ENCODE peak calls at places on chromosomes 1 and 21, in seven cellular contexts. I, Q, W, E, T, P and N are unnamed samples.
A peak's percentile ranks its signal among the peaks of the same experiment; 100 is the strongest.

GRCh38 chr1:111598534-111598933 is 21.1 kb upstream of the RAP1A start:
- DNase-seq in P (no peak), E (no peak), W (no peak), Q (no peak), I (no peak), T (no peak), N (no peak)

GRCh38 chr1:221431068-221431651 is 310.7 kb downstream of the DUSP10 start:
- DNase-seq in P (no peak), Q (no peak), I (no peak), E (no peak), W (no peak), T (no peak), N (no peak)

GRCh38 chr21:45043541-45044020 is 30.8 kb upstream of the ADARB1 start:
- DNase-seq in T (no peak), I (no peak), E (no peak), W (peak; percentile 59), Q (no peak), P (peak; percentile 15), N (no peak)

GRCh38 chr1:31306278-31306677 is 9.4 kb downstream of the ZCCHC17 start:
- DNase-seq in E (no peak), T (no peak), I (no peak), W (no peak), Q (no peak), P (no peak), N (no peak)

GRCh38 chr1:11736746-11737639 is 1.1 kb downstream of the AGTRAP start:
- DNase-seq in W (peak; percentile 87), P (peak; percentile 51), I (peak; percentile 47), Q (peak; percentile 88), T (peak; percentile 78), E (no peak), N (peak; percentile 88)

GRCh38 chr21:33825898-33826297 is 89.7 kb downstream of the ATP5PO start:
- DNase-seq in W (no peak), E (no peak), I (no peak), P (no peak), Q (no peak), T (no peak), N (no peak)

GRCh38 chr1:160797861-160798273 is 1.9 kb downstream of the LY9 start:
- DNase-seq in E (no peak), W (no peak), T (no peak), Q (no peak), P (no peak), I (peak; percentile 44), N (no peak)

GRCh38 chr1:164688791-164689190 is 129.8 kb downstream of the PBX1 start:
- DNase-seq in P (no peak), I (no peak), Q (no peak), E (no peak), T (no peak), W (no peak), N (no peak)

GRCh38 chr1:204084247-204084772 is 11.4 kb downstream of the SOX13 start:
- DNase-seq in T (peak; percentile 96), I (peak; percentile 49), E (no peak), Q (no peak), P (peak; percentile 77), W (peak; percentile 78), N (peak; percentile 37)

GRCh38 chr1:84675631-84676030 is 14.6 kb downstream of the SSX2IP start:
- DNase-seq in I (no peak), Q (no peak), W (no peak), E (no peak), P (no peak), T (no peak), N (no peak)

GRCh38 chr1:240491156-240491555 is 120.8 kb downstream of the GREM2 start:
- DNase-seq in W (no peak), E (no peak), Q (no peak), I (no peak), P (no peak), T (no peak), N (no peak)

GRCh38 chr1:220884109-220884980 is 5.1 kb downstream of the HLX start:
- DNase-seq in E (no peak), W (no peak), T (no peak), I (no peak), P (no peak), Q (no peak), N (peak; percentile 75)

GRCh38 chr1:24900486-24900849 is 29.6 kb downstream of the RUNX3 start:
- DNase-seq in W (no peak), P (peak; percentile 17), Q (no peak), I (peak; percentile 6), E (no peak), T (no peak), N (no peak)

GRCh38 chr1:8200317-8201115 is 117.4 kb upstream of the SLC45A1 start:
- DNase-seq in I (no peak), T (no peak), Q (no peak), E (no peak), W (peak; percentile 64), P (no peak), N (peak; percentile 29)

GRCh38 chr1:3017440-3018050 is 3.7 kb upstream of the ACTRT2 start:
- DNase-seq in T (no peak), I (peak; percentile 4), Q (no peak), E (no peak), P (no peak), W (peak; percentile 44), N (peak; percentile 63)

DNA sequence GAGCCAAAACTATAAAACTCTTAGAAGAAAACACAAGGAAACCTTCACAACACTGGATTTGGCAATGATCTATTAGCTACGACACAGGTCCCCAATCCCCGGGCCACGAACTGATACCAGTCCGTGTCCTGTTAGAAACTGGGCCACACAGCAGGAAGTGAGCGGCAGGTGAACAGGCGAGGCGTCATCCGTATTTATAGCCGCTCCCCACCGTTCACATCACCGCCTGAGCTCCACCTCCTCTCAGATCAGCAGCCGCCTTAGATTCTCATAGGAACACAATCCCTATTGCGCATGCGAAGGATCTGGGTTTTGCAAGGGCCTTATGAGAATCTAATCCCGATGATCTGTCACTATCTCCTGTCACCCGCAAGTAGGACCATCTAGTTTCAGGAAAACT is 11.9 kb downstream of the TFB2M start:
- DNase-seq in E (no peak), P (no peak), T (no peak), I (no peak), Q (no peak), W (no peak), N (no peak)
- TF ChIP-seq CTCF in E (no peak), P (no peak), T (no peak), I (no peak), Q (no peak), W (no peak), N (no peak)

DNA sequence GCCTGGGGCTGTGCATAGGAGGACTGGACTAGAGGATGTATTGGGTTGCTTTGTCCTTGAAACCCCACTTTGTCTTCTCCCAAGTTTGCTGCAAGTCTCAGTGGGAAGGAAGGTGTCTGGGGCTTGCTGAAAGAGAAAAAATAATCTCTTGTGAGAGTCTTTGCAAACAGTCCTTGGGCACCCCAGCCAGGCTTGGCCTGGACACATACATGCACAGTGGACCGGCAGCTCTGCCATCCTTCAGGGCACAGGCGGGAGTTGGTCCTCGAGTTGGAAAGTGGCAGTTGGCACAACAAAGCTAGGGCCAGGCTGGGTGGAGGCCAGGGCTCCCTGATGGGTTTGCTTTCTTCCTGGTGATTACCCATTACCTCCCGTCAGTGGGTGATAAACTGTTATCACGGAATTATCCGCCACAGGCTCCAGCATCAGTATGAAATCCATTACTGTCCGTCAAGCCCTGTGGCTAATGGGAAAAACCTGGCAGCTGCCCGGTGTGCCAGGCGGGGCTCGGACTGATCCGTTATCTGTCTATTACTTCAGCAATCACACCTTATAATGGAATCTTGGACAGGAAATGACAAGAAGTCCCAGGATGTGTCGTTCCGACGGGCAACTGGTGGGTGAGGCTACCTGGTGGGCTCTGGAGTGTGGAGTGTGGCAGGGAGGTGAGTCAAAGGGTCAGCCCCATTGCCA is 265.7 kb downstream of the GRIK3 start:
- DNase-seq in Q (no peak), P (no peak), I (no peak), E (no peak), T (no peak), W (peak; percentile 29), N (peak; percentile 45)
- TF ChIP-seq POLR2AphosphoS5 in Q (no peak), P (no peak), I (no peak), E (no peak), T (no peak), W (no peak), N (no peak)

GRCh38 chr1:201267481-201268229 is 15.7 kb upstream of the PKP1 start:
- DNase-seq in T (no peak), Q (no peak), W (peak; percentile 27), P (no peak), E (peak; percentile 66), I (no peak), N (peak; percentile 14)
- TF ChIP-seq CTCF in T (no peak), Q (no peak), W (no peak), P (no peak), E (no peak), I (no peak), N (no peak)

GRCh38 chr1:214123061-214123784 is 135.4 kb downstream of the PROX1 start:
- DNase-seq in T (peak; percentile 56), Q (no peak), E (peak; percentile 35), W (no peak), P (peak; percentile 38), I (peak; percentile 48), N (no peak)

GRCh38 chr1:214124915-214125314 is 137.1 kb downstream of the PROX1 start:
- DNase-seq in I (no peak), P (no peak), E (no peak), T (no peak), W (no peak), Q (no peak), N (no peak)

GRCh38 chr1:214122110-214122509 is 134.3 kb downstream of the PROX1 start:
- DNase-seq in T (no peak), E (no peak), Q (no peak), W (no peak), I (no peak), P (no peak), N (no peak)

GRCh38 chr1:214125819-214126218 is 138.0 kb downstream of the PROX1 start:
- DNase-seq in I (no peak), T (no peak), W (no peak), Q (no peak), P (no peak), E (no peak), N (no peak)

GRCh38 chr1:214124281-214124805 is 136.6 kb downstream of the PROX1 start:
- DNase-seq in I (no peak), E (no peak), W (no peak), P (no peak), Q (no peak), T (no peak), N (no peak)
- TF ChIP-seq POLR2AphosphoS5 in I (no peak), E (no peak), W (no peak), P (no peak), Q (no peak), T (no peak), N (no peak)

GRCh38 chr1:73452522-73452921 is 745.5 kb downstream of the LRRIQ3 start:
- DNase-seq in P (no peak), T (no peak), W (no peak), I (no peak), E (no peak), Q (no peak), N (no peak)
- TF ChIP-seq CTCF in P (no peak), T (no peak), W (no peak), I (no peak), E (no peak), Q (no peak), N (no peak)